ENCODE peak calls at places on chromosomes 7 and 10, in four cellular contexts. R, D, S and Z are unnamed samples.

GRCh38 chr7:4931932-4932331 is 27.1 kb downstream of the MMD2 start:
- DNase-seq in R (peak), D (no peak), S (no peak), Z (no peak)

GRCh38 chr10:125089486-125089885 is 70.9 kb downstream of the CTBP2 start:
- DNase-seq in R (no peak), D (peak), S (no peak), Z (no peak)

GRCh38 chr10:9222917-9223316 is 1168.4 kb downstream of the GATA3 start:
- DNase-seq in R (no peak), D (peak), S (no peak), Z (no peak)

GRCh38 chr10:43857206-43857952 is 208.7 kb upstream of the ZNF32 start:
- DNase-seq in R (no peak), D (peak), S (no peak), Z (peak)

GRCh38 chr10:61733358-61733940 is 70.7 kb downstream of the CABCOCO1 start:
- DNase-seq in R (no peak), D (peak), S (peak), Z (peak)

GRCh38 chr7:1965579-1966294 is 267.0 kb downstream of the MAD1L1 start:
- DNase-seq in R (peak), D (no peak), S (no peak), Z (no peak)

GRCh38 chr10:73653701-73654100 is 2.1 kb downstream of the SYNPO2L start:
- DNase-seq in R (no peak), D (peak), S (peak), Z (no peak)

GRCh38 chr7:22445140-22445722 is 54.8 kb downstream of the STEAP1B start:
- DNase-seq in R (peak), D (peak), S (no peak), Z (peak)

GRCh38 chr10:124447741-124448466 is 1.9 kb downstream of the NKX1-2 start:
- DNase-seq in R (no peak), D (no peak), S (no peak), Z (no peak)

GRCh38 chr7:101869901-101870290 is 52.5 kb downstream of the CUX1 start:
- DNase-seq in R (no peak), D (no peak), S (no peak), Z (no peak)

GRCh38 chr10:109871476-109871875 is 51.8 kb downstream of the XPNPEP1 start:
- DNase-seq in R (no peak), D (no peak), S (no peak), Z (no peak)

GRCh38 chr7:73851410-73852338 is 9.3 kb upstream of the TMEM270 start:
- DNase-seq in R (no peak), D (peak), S (no peak), Z (peak)

GRCh38 chr10:125043824-125044658 is 102.1 kb downstream of the ZRANB1 start:
- DNase-seq in R (no peak), D (no peak), S (no peak), Z (no peak)

GRCh38 chr10:124667425-124668130 is 76.6 kb downstream of the FAM53B start:
- DNase-seq in R (no peak), D (no peak), S (no peak), Z (no peak)

GRCh38 chr7:29207469-29207868 is 12.9 kb downstream of the CHN2 start:
- DNase-seq in R (no peak), D (peak), S (no peak), Z (peak)

GRCh38 chr10:46514431-46514861 is 42.0 kb downstream of the GPRIN2 start:
- DNase-seq in R (peak), D (no peak), S (no peak), Z (no peak)

GRCh38 chr10:126955934-126956711 is 50.9 kb downstream of the DOCK1 start:
- DNase-seq in R (no peak), D (no peak), S (no peak), Z (no peak)

GRCh38 chr7:55509322-55509721 is 63.0 kb downstream of the VOPP1 start:
- DNase-seq in R (no peak), D (peak), S (no peak), Z (peak)

GRCh38 chr7:132117181-132117580 is 459.1 kb downstream of the PLXNA4 start:
- DNase-seq in R (no peak), D (peak), S (no peak), Z (no peak)

GRCh38 chr10:44857363-44858016 is 53.6 kb upstream of the TMEM72 start:
- DNase-seq in R (peak), D (peak), S (peak), Z (peak)

GRCh38 chr7:101200862-101201599 is at the start of gene MOGAT3:
- DNase-seq in R (no peak), D (no peak), S (no peak), Z (no peak)